ENCODE peak calls at places on chromosomes 7 and 10, in four cellular contexts. X is astrocyte, S is HL-60, F is GM06990. U is an unnamed sample.
A peak's percentile ranks its signal among the peaks of the same experiment; 100 is the strongest.

GRCh38 chr7:26584964-26585650 is 279.3 kb downstream of the SKAP2 start:
- DNase-seq in X (no peak), S (no peak), F (no peak), U (no peak)

GRCh38 chr7:157410831-157411556 is 74.2 kb downstream of the DNAJB6 start:
- DNase-seq in X (no peak), S (no peak), F (no peak), U (no peak)

GRCh38 chr7:100584046-100584676 is 1.8 kb downstream of the LRCH4 start:
- DNase-seq in S (no peak), F (no peak), X (no peak), U (no peak)

GRCh38 chr7:102415685-102416225 is 17.6 kb upstream of the ORAI2 start:
- DNase-seq in S (no peak), F (peak; percentile 70), X (no peak), U (no peak)

GRCh38 chr7:96778263-96778662 is 68.6 kb upstream of the SEM1 start:
- DNase-seq in X (no peak), S (no peak), F (no peak), U (peak; percentile 22)

GRCh38 chr7:121398246-121398645 is 2.1 kb upstream of the FAM3C start:
- DNase-seq in F (no peak), X (no peak), S (no peak), U (no peak)

GRCh38 chr7:17340655-17341054 is 42.2 kb downstream of the AHR start:
- DNase-seq in S (no peak), X (no peak), F (no peak), U (no peak)

GRCh38 chr7:70771447-70771846 is 360.5 kb upstream of the GALNT17 start:
- DNase-seq in X (no peak), F (no peak), S (no peak), U (no peak)

GRCh38 chr7:78220754-78221153 is 422.2 kb downstream of the PHTF2 start:
- DNase-seq in S (no peak), X (no peak), F (no peak), U (no peak)

GRCh38 chr7:45663167-45663921 is 89.2 kb downstream of the ADCY1 start:
- DNase-seq in X (no peak), S (peak; percentile 1), F (no peak), U (no peak)

GRCh38 chr7:7183061-7183832 is 903 bp downstream of the C1GALT1 start:
- DNase-seq in F (peak; percentile 84), S (no peak), X (no peak), U (peak; percentile 31)

GRCh38 chr10:6162589-6163356 is 40.0 kb upstream of the PFKFB3 start:
- DNase-seq in F (no peak), X (no peak), S (no peak), U (no peak)

GRCh38 chr7:6015917-6016652 is 7.0 kb downstream of the AIMP2 start:
- DNase-seq in S (no peak), F (no peak), X (peak; percentile 65), U (peak; percentile 40)

GRCh38 chr10:113326160-113327111 is 226.4 kb upstream of the HABP2 start:
- DNase-seq in F (peak; percentile 13), X (peak; percentile 85), S (peak; percentile 31), U (peak; percentile 83)

GRCh38 chr10:125599194-125599593 is 83.8 kb downstream of the TEX36 start:
- DNase-seq in S (no peak), X (no peak), F (no peak), U (no peak)

GRCh38 chr10:104033966-104034365 is 51.7 kb downstream of the COL17A1 start:
- DNase-seq in X (no peak), F (no peak), S (no peak), U (no peak)

GRCh38 chr10:2915412-2915811 is 151.9 kb upstream of the PFKP start:
- DNase-seq in S (no peak), X (no peak), F (no peak), U (no peak)

GRCh38 chr10:2913531-2913930 is 153.8 kb upstream of the PFKP start:
- DNase-seq in X (no peak), S (no peak), F (no peak), U (no peak)

GRCh38 chr10:2908851-2909630 is 158.3 kb upstream of the PFKP start:
- DNase-seq in F (no peak), X (no peak), S (peak; percentile 61), U (no peak)

GRCh38 chr10:2914741-2915140 is 152.6 kb upstream of the PFKP start:
- DNase-seq in S (no peak), X (no peak), F (no peak), U (no peak)

GRCh38 chr10:2909921-2910320 is 157.4 kb upstream of the PFKP start:
- DNase-seq in X (no peak), F (no peak), S (no peak), U (no peak)
- H3K4me3 ChIP-seq in X (no peak overlapping the region), F (no peak overlapping the region), S (no peak overlapping the region), U (no peak overlapping the region)

DNA sequence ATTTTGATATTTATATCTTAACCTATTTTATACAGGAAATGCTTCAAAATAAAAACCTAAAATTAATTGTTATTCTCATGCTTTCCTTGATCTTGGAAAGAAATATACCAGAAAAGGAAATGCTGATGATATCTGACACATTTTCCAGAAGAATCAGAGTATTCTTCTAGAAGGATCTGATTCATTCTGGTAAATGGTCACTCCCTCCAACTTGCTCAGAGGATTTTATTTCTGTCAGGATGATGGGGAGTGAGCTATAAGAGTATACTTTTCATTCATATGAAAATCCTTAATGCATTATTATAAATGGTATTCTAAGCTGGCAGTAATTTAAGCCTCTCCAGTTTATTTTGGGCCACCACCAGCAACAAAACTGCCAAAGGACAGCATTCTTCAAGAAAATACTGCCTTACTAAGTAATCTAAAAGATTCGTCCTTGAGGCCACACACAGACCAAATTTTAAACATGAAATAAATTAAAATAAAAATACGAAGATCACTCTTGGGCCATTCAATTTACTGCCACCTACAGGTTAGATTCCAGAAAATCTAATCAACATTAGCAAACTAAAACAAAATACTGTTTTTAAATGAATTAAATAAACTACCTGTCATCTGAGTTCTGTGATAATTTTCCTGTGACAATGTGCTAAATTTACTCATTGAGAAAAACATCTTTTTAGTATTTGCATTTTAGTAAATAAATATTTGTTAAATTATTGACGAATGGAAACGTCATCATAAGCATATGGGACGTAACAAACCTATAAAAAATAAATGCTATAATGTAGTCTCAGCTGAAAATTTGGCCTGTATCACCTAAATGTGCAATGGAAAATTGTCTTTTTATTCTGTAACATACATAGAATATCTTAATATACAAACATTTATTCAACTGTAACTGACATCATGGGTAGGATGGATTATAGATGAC is 71.9 kb downstream of the ITGB8 start:
- DNase-seq in S (no peak), F (no peak), X (no peak), U (peak; percentile 18)
- TF ChIP-seq CTCF in S (no peak), F (peak; percentile 32), X (peak; percentile 45), U (peak; percentile 26)

GRCh38 chr10:44863344-44864041 is 47.6 kb upstream of the TMEM72 start:
- DNase-seq in X (peak; percentile 65), F (no peak), S (no peak), U (no peak)

GRCh38 chr10:44864637-44865288 is 46.4 kb upstream of the TMEM72 start:
- DNase-seq in S (peak; percentile 51), X (peak; percentile 73), F (peak; percentile 78), U (peak; percentile 45)

GRCh38 chr10:44865289-44865671 is 45.9 kb upstream of the TMEM72 start:
- DNase-seq in F (no peak), X (no peak), S (no peak), U (no peak)

GRCh38 chr10:44862917-44863316 is 48.2 kb upstream of the TMEM72 start:
- DNase-seq in S (no peak), X (no peak), F (no peak), U (no peak)

GRCh38 chr10:44864042-44864436 is 47.1 kb upstream of the TMEM72 start:
- DNase-seq in X (no peak), S (no peak), F (no peak), U (no peak)
- H3K4me3 ChIP-seq in X (no peak overlapping the region), S (no peak overlapping the region), F (no peak overlapping the region), U (peak overlapping the region; percentile 37)

GRCh38 chr10:32713560-32713959 is 244.5 kb downstream of the ITGB1 start:
- DNase-seq in S (no peak), X (no peak), F (no peak), U (no peak)
- TF ChIP-seq CTCF in S (no peak), X (no peak), F (peak; percentile 3), U (peak; percentile 18)

GRCh38 chr7:47715631-47716068 is 133.7 kb upstream of the TNS3 start:
- DNase-seq in F (no peak), S (no peak), X (no peak), U (no peak)
- H3K4me3 ChIP-seq in F (no peak overlapping the region), S (no peak overlapping the region), X (no peak overlapping the region), U (no peak overlapping the region)

DNA sequence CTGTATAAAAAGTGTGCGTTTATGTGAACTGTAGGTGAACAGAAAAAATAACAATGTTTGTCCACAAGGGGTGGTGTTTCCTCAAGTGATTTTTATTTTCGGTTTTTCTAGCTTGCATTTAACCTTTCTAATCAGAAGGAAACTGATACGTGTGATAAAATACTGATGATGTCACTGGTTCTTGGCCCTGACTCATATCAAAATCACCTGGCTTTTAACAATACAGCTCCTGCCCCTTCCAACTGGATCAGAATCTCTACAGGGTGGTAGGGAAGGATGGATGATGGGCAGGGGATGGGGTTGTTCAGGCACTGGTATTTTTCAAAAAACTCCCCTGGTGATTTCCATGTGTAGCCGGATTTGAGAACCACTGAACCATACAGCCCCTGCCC is 10.9 kb downstream of the NPFFR1 start:
- DNase-seq in X (no peak), F (peak; percentile 64), S (peak; percentile 11), U (peak; percentile 78)
- TF ChIP-seq CTCF in X (peak; percentile 48), F (peak; percentile 57), S (peak; percentile 46), U (peak; percentile 37)

DNA sequence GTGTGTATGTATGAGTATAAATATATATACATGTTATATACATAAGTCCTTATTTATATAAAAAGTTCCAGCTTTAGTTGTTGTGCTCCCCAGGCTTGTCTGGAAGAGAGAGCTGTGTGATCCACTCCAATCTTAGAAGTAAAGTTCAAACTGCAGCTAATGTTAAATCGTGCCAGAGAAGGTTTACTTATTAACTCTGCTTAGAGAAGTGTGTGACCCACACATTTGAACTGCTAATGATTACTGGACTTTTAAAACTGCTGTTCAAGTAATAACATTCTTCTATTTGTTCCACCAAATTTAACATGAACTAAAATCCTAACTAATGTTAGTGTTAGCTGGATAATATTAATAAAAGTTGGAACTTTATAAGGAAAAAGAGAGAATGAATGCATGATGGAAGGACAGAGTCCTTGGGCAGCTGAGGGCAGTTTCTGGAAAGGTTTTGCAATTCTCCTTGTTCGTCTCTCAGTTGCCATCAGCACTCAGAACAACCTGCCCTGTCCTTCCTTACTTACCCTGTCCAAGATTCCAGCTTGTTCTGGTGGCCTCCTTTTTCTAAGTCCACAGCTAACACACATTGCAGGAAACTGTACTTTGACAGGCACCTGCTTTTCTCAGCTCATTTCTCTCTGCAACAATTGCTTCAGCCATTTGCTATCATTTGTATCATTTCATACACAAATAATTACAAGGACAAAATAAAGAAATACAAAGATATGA is 162.6 kb downstream of the FAM107B start:
- DNase-seq in S (no peak), F (no peak), X (no peak), U (no peak)
- H3K4me3 ChIP-seq in S (no peak overlapping the region), F (no peak overlapping the region), X (no peak overlapping the region), U (no peak overlapping the region)